ENCODE peak calls at places on chromosomes 4 and X, in four cellular contexts. T, W, F and U are unnamed samples.

GRCh38 chr4:107034982-107035710 is 967 bp downstream of the DKK2 start:
- DNase-seq in W (no peak), T (peak; percentile 11), F (peak; percentile 72), U (no peak)

GRCh38 chrX:25597561-25597960 is 540.6 kb upstream of the MAGEB18 start:
- DNase-seq in T (peak; percentile 62), W (no peak), F (peak; percentile 44), U (no peak)

GRCh38 chr4:80875642-80876041 is 154.9 kb upstream of the BMP3 start:
- DNase-seq in W (no peak), T (no peak), F (no peak), U (no peak)

GRCh38 chrX:7146703-7147430 is 645 bp upstream of the STS start:
- DNase-seq in W (no peak), F (peak; percentile 47), T (peak; percentile 20), U (peak; percentile 10)

GRCh38 chrX:113369056-113369455 is 528.4 kb upstream of the AMOT start:
- DNase-seq in W (no peak), T (no peak), F (no peak), U (no peak)

GRCh38 chrX:68018248-68019203 is 414.8 kb downstream of the OPHN1 start:
- DNase-seq in W (peak; percentile 1), F (peak; percentile 31), T (peak; percentile 28), U (no peak)

GRCh38 chr4:39514888-39515401 is 12.3 kb downstream of the UGDH start:
- DNase-seq in F (peak; percentile 49), T (peak; percentile 13), W (no peak), U (no peak)

GRCh38 chr4:1174941-1175634 is 2.7 kb upstream of the SPON2 start:
- DNase-seq in W (no peak), T (no peak), F (no peak), U (no peak)

GRCh38 chr4:110361921-110362320 is 114.0 kb upstream of the ENPEP start:
- DNase-seq in W (no peak), T (peak; percentile 11), F (peak; percentile 68), U (no peak)

GRCh38 chrX:3271485-3272186 is 74.8 kb downstream of the MXRA5 start:
- DNase-seq in T (peak; percentile 84), W (no peak), F (peak; percentile 80), U (no peak)

GRCh38 chrX:7318246-7318645 is 170.3 kb upstream of the PUDP start:
- DNase-seq in T (no peak), W (no peak), F (no peak), U (no peak)

GRCh38 chrX:132505116-132505515 is 16.3 kb upstream of the MBNL3 start:
- DNase-seq in F (peak; percentile 23), T (peak; percentile 66), W (no peak), U (no peak)

GRCh38 chr4:143587703-143588102 is 74.2 kb downstream of the SMARCA5 start:
- DNase-seq in F (no peak), T (peak; percentile 37), W (no peak), U (no peak)

GRCh38 chr4:122758033-122758432 is 25.5 kb downstream of the BBS12 start:
- DNase-seq in T (peak; percentile 63), F (no peak), W (no peak), U (peak; percentile 39)

GRCh38 chrX:20989361-20989760 is 384.9 kb upstream of the CNKSR2 start:
- DNase-seq in W (no peak), F (no peak), T (no peak), U (no peak)

GRCh38 chr4:953574-953915 is 19.8 kb downstream of the DGKQ start:
- DNase-seq in T (no peak), F (no peak), W (no peak), U (no peak)

GRCh38 chr4:173735055-173735454 is 205.0 kb upstream of the HAND2 start:
- DNase-seq in F (peak; percentile 38), W (no peak), T (peak; percentile 32), U (no peak)

GRCh38 chrX:153669901-153670731 is 3.5 kb downstream of the PNCK start:
- DNase-seq in F (no peak), T (no peak), W (no peak), U (no peak)

GRCh38 chr4:40199179-40199670 is 2.4 kb downstream of the RHOH start:
- DNase-seq in F (no peak), W (no peak), T (no peak), U (peak; percentile 26)

GRCh38 chrX:19912-20571 is 261.1 kb upstream of the PLCXD1 start:
- DNase-seq in F (peak; percentile 0), T (peak; percentile 2), W (no peak), U (no peak)

GRCh38 chr4:498328-498919 is 532 bp downstream of the ZNF721 start:
- DNase-seq in T (no peak), F (no peak), W (no peak), U (no peak)

GRCh38 chrX:38937400-38937799 is 136.1 kb downstream of the MID1IP1 start:
- DNase-seq in F (no peak), T (no peak), W (no peak), U (no peak)

GRCh38 chr4:67273676-67274075 is 271.6 kb downstream of the CENPC start:
- DNase-seq in F (no peak), T (no peak), W (no peak), U (no peak)

GRCh38 chr4:2732526-2732925 is 23.6 kb downstream of the TNIP2 start:
- DNase-seq in W (no peak), F (no peak), T (no peak), U (no peak)

GRCh38 chr4:78642934-78643333 is 91.4 kb downstream of the ANXA3 start:
- DNase-seq in W (no peak), F (no peak), T (no peak), U (no peak)

GRCh38 chr4:120540625-120541024 is 381.9 kb downstream of the PRDM5 start:
- DNase-seq in W (no peak), T (no peak), F (peak; percentile 6), U (no peak)

GRCh38 chr4:183354213-183354612 is 32.0 kb upstream of the CLDN24 start:
- DNase-seq in W (no peak), F (no peak), T (no peak), U (no peak)

GRCh38 chr4:91963489-91963888 is 340.3 kb upstream of the GRID2 start:
- DNase-seq in F (peak; percentile 33), T (peak; percentile 57), W (no peak), U (no peak)